ENCODE peak calls at places on chromosome 7, in six cellular contexts. G is OCI-LY7, Z is hepatocyte, C is SK-N-SH, J is MM.1S, V is GM23248. A is an unnamed sample. For H3K9me2 and H3K79me2, the result is how much of the 10 kb centered on the place peaks cover.

GRCh38 chr7:8442295-8442813 is 8.9 kb downstream of the NXPH1 start:
- DNase-seq in G (no peak), Z (no peak), C (no peak), J (no peak), V (no peak), A (no peak)

GRCh38 chr7:78673272-78673671 is 780.2 kb downstream of the MAGI2 start:
- DNase-seq in G (no peak), Z (no peak), C (no peak), J (no peak), V (no peak), A (no peak)

GRCh38 chr7:7650682-7651206 is 10.2 kb downstream of the UMAD1 start:
- DNase-seq in G (no peak), Z (no peak), C (no peak), J (no peak), V (no peak), A (no peak)

GRCh38 chr7:128257458-128257857 is 16.4 kb downstream of the LEP start:
- DNase-seq in G (no peak), Z (no peak), C (no peak), J (no peak), V (no peak), A (no peak)

GRCh38 chr7:148809856-148810255 is 74.2 kb downstream of the EZH2 start:
- DNase-seq in G (no peak), Z (no peak), C (no peak), J (no peak), V (no peak), A (no peak)

GRCh38 chr7:17633099-17633498 is 307.2 kb downstream of the SNX13 start:
- DNase-seq in G (no peak), Z (peak), C (no peak), J (no peak), V (peak), A (no peak)

GRCh38 chr7:158094671-158095256 is 492.9 kb downstream of the PTPRN2 start:
- DNase-seq in G (no peak), Z (no peak), C (no peak), J (no peak), V (no peak), A (no peak)

GRCh38 chr7:44292876-44293560 is 32.4 kb downstream of the CAMK2B start:
- DNase-seq in G (no peak), Z (peak), C (no peak), J (no peak), V (no peak), A (no peak)

GRCh38 chr7:101390901-101391301 is 28.2 kb downstream of the COL26A1 start:
- DNase-seq in G (peak), Z (peak), C (peak), J (peak), V (no peak), A (no peak)

GRCh38 chr7:158353606-158354570 is 233.7 kb downstream of the PTPRN2 start:
- DNase-seq in G (peak), Z (no peak), C (peak), J (peak), V (peak), A (peak)

GRCh38 chr7:16644624-16644986 is 949 bp downstream of the ANKMY2 start:
- DNase-seq in G (peak), Z (peak), C (no peak), J (peak), V (peak), A (peak)

GRCh38 chr7:101817031-101817929 is at the start of gene CUX1:
- DNase-seq in G (peak), Z (peak), C (peak), J (peak), V (peak), A (peak)

GRCh38 chr7:115724400-115725056 is 306.0 kb downstream of the TFEC start:
- DNase-seq in G (no peak), Z (peak), C (no peak), J (no peak), V (no peak), A (no peak)

GRCh38 chr7:12738665-12739064 is 51.2 kb downstream of the ARL4A start:
- DNase-seq in G (no peak), Z (no peak), C (no peak), J (no peak), V (no peak), A (peak)

GRCh38 chr7:18831381-18831901 is 286.0 kb downstream of the TWIST1 start:
- DNase-seq in G (no peak), Z (no peak), C (no peak), J (no peak), V (no peak), A (no peak)

GRCh38 chr7:36448781-36449379 is 59.2 kb downstream of the ANLN start:
- DNase-seq in G (no peak), Z (no peak), C (no peak), J (no peak), V (peak), A (no peak)

GRCh38 chr7:151795168-151795754 is 81.7 kb downstream of the PRKAG2 start:
- DNase-seq in G (no peak), Z (no peak), C (no peak), J (no peak), V (no peak), A (no peak)

GRCh38 chr7:156537006-156537405 is 103.6 kb upstream of the RNF32 start:
- DNase-seq in G (no peak), Z (no peak), C (no peak), J (no peak), V (no peak), A (no peak)

GRCh38 chr7:157673573-157673972 is 336.8 kb downstream of the DNAJB6 start:
- DNase-seq in G (no peak), Z (no peak), C (no peak), J (no peak), V (no peak), A (no peak)

GRCh38 chr7:82319674-82320118 is 123.9 kb downstream of the CACNA2D1 start:
- DNase-seq in G (no peak), Z (peak), C (peak), J (no peak), V (peak), A (no peak)

GRCh38 chr7:17856251-17856650 is 84.0 kb downstream of the SNX13 start:
- DNase-seq in G (no peak), Z (no peak), C (no peak), J (no peak), V (no peak), A (no peak)

GRCh38 chr7:135616136-135616535 is 46.2 kb upstream of the STMP1 start:
- DNase-seq in G (no peak), Z (no peak), C (no peak), J (no peak), V (peak), A (no peak)

GRCh38 chr7:103640031-103640779 is 194.2 kb upstream of the SLC26A5 start:
- DNase-seq in G (no peak), Z (no peak), C (no peak), J (no peak), V (peak), A (no peak)

GRCh38 chr7:135321556-135321955 is 87.9 kb downstream of the STRA8 start:
- DNase-seq in G (no peak), Z (no peak), C (peak), J (no peak), V (peak), A (no peak)

GRCh38 chr7:149329787-149330334 is 67.9 kb downstream of the ZNF783 start:
- DNase-seq in G (no peak), Z (peak), C (no peak), J (no peak), V (no peak), A (no peak)

GRCh38 chr7:157549612-157550299 is 213.0 kb downstream of the DNAJB6 start:
- DNase-seq in G (no peak), Z (no peak), C (no peak), J (no peak), V (no peak), A (no peak)

GRCh38 chr7:117871778-117872538 is 1.3 kb downstream of the CTTNBP2 start:
- DNase-seq in G (no peak), Z (peak), C (peak), J (no peak), V (peak), A (no peak)

GRCh38 chr7:73618538-73618937 is 5.8 kb downstream of the MLXIPL start:
- DNase-seq in G (no peak), Z (no peak), C (no peak), J (no peak), V (no peak), A (no peak)

GRCh38 chr7:133854739-133855138 is 272.4 kb upstream of the LRGUK start:
- DNase-seq in G (peak), Z (peak), C (peak), J (peak), V (peak), A (no peak)

GRCh38 chr7:116569737-116570136 is 44.9 kb downstream of the CAV1 start:
- DNase-seq in G (no peak), Z (no peak), C (no peak), J (no peak), V (peak), A (no peak)

GRCh38 chr7:69448071-69448470 is 150.2 kb upstream of the AUTS2 start:
- DNase-seq in G (no peak), Z (no peak), C (no peak), J (no peak), V (peak), A (no peak)

GRCh38 chr7:54712777-54713176 is 46.2 kb downstream of the SEC61G start:
- DNase-seq in G (no peak), Z (no peak), C (no peak), J (no peak), V (no peak), A (no peak)
- H3K9me2 ChIP-seq in G (under half), Z (under half), C (under half), J (under half), V (under half), A (under half)

GRCh38 chr7:139743967-139744767 is 33.6 kb downstream of the HIPK2 start:
- DNase-seq in G (no peak), Z (no peak), C (no peak), J (no peak), V (no peak), A (no peak)
- H3K79me2 ChIP-seq in G (under half), Z (half or more), C (half or more), J (half or more), V (half or more), A (under half)

GRCh38 chr7:131897016-131897789 is 340.8 kb upstream of the PODXL start:
- DNase-seq in G (no peak), Z (no peak), C (peak), J (no peak), V (peak), A (no peak)
- H3K9me2 ChIP-seq in G (under half), Z (under half), C (under half), J (under half), V (under half), A (under half)

GRCh38 chr7:129438839-129439640 is 4.8 kb downstream of the STRIP2 start:
- DNase-seq in G (no peak), Z (peak), C (no peak), J (no peak), V (peak), A (peak)
- H3K79me2 ChIP-seq in G (under half), Z (under half), C (under half), J (under half), V (under half), A (half or more)

GRCh38 chr7:131896189-131896855 is 339.9 kb upstream of the PODXL start:
- DNase-seq in G (no peak), Z (no peak), C (no peak), J (no peak), V (no peak), A (no peak)

GRCh38 chr7:131900785-131901287 is 344.4 kb upstream of the PODXL start:
- DNase-seq in G (no peak), Z (no peak), C (no peak), J (no peak), V (no peak), A (no peak)

GRCh38 chr7:131899271-131900030 is 343.0 kb upstream of the PODXL start:
- DNase-seq in G (no peak), Z (no peak), C (no peak), J (no peak), V (peak), A (no peak)

GRCh38 chr7:131895541-131896173 is 339.2 kb upstream of the PODXL start:
- DNase-seq in G (no peak), Z (peak), C (no peak), J (no peak), V (peak), A (no peak)

GRCh38 chr7:131897790-131898165 is 341.4 kb upstream of the PODXL start:
- DNase-seq in G (no peak), Z (no peak), C (no peak), J (no peak), V (no peak), A (no peak)
- H3K9me2 ChIP-seq in G (under half), Z (under half), C (under half), J (under half), V (under half), A (under half)

DNA sequence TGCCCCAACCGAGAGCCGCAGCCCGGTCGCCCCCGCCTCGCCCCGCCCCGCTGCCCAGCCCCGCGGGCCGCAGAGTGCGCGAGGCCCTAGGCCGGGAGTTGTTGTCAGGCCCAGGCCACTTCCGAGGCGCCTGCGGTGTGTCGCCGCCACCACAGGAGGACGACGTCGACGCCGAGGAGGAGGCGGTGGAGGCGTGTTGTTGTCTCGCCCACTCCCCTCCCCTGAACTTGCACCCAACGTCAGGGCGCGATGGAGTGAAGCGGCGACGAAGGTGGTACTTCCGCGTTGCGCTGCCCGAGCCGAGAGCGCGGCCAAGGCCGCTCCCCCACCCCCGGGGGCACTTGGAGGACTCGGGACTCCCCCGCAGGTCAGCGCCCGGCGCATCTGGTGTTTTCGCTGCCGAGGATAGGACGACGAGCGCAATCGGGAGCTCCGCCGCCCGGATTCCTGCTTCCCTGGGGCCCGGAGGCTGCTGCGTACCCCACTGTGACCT is at the start of gene CDK13:
- DNase-seq in G (peak), Z (peak), C (peak), J (peak), V (peak), A (peak)
- H3K79me2 ChIP-seq in G (half or more), Z (half or more), C (half or more), J (under half), V (under half), A (half or more)

DNA sequence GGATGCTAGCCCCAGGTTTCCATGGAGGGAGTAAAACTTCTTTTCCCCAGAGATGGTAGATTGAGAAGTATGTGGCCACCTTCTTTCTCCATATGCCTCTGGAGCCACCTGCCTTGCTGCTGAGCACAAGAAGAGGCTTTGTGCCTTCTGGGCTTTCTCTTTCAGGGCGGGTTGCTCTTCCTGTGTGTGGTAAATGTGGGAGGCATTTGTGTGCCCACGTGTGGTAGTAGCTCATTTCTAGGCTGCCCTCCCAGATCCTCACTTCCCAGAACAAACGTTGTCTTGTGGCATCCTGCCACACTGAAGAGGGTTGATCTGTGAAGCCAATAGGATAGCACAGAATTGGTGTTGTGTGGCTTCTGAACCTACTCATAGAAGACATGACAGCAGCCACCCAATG is 342.0 kb upstream of the PODXL start:
- DNase-seq in G (no peak), Z (no peak), C (no peak), J (no peak), V (peak), A (no peak)
- H3K9me2 ChIP-seq in G (under half), Z (under half), C (under half), J (under half), V (under half), A (under half)

GRCh38 chr7:98294326-98294725 is 12.8 kb downstream of the BRI3 start:
- DNase-seq in G (no peak), Z (no peak), C (no peak), J (no peak), V (no peak), A (no peak)
- H3K79me2 ChIP-seq in G (under half), Z (under half), C (half or more), J (under half), V (under half), A (under half)

GRCh38 chr7:86750124-86750523 is 106.4 kb downstream of the GRM3 start:
- DNase-seq in G (no peak), Z (no peak), C (no peak), J (no peak), V (no peak), A (no peak)

GRCh38 chr7:86745019-86745745 is 101.5 kb downstream of the GRM3 start:
- DNase-seq in G (no peak), Z (no peak), C (peak), J (no peak), V (no peak), A (no peak)

GRCh38 chr7:86747698-86748097 is 104.0 kb downstream of the GRM3 start:
- DNase-seq in G (no peak), Z (no peak), C (no peak), J (no peak), V (no peak), A (no peak)

DNA sequence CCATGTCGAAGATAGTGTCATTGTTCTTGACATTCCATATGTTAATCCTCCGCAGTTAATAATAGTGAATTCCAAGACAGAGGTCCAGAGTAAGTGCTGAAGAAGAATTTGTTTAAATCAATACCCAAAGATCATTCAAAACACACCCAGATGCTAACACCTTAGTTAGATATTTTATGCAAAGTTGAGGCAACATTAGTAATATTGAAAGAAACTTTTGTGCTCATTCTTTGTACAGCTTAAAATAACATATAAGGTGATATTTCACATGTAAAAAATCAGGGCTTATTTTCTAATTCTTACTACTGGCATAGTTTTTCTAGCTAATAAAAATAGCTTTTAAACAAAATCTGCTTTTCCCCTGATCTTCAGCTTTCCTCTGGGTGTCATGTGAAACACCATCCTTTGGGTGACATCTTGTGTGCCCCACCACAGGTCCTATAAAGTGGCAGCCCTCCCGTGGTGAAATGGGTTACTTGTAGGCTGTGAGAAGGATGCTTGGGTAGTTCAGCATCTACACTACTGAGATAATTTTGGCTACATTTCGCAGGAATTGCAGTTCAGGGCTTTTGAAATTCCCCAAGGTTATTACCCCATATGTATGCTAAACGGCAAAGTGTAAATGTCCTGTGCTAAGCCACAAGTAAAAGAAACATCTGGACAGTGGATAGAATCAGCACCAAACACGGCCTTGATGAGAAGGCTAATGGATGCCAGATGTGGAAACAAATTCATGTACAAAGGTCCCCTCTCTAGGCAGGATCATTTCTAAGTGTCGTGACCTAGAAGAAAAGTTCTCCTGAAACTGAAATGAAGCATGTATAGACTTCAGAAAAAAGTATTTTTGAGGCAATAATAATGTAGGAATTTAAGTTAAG is 105.4 kb downstream of the GRM3 start:
- DNase-seq in G (no peak), Z (no peak), C (peak), J (no peak), V (no peak), A (no peak)
- H3K9me2 ChIP-seq in G (under half), Z (under half), C (under half), J (under half), V (under half), A (under half)

GRCh38 chr7:99383203-99383602 is 8.7 kb downstream of the ARPC1B start:
- DNase-seq in G (no peak), Z (no peak), C (no peak), J (no peak), V (no peak), A (no peak)

GRCh38 chr7:99383791-99384370 is 9.4 kb downstream of the ARPC1B start:
- DNase-seq in G (no peak), Z (no peak), C (no peak), J (no peak), V (no peak), A (no peak)

GRCh38 chr7:99385564-99385963 is 11.0 kb downstream of the ARPC1B start:
- DNase-seq in G (no peak), Z (no peak), C (no peak), J (no peak), V (no peak), A (no peak)

GRCh38 chr7:99386584-99387238 is 12.2 kb downstream of the ARPC1B start:
- DNase-seq in G (peak), Z (no peak), C (peak), J (peak), V (peak), A (no peak)

DNA sequence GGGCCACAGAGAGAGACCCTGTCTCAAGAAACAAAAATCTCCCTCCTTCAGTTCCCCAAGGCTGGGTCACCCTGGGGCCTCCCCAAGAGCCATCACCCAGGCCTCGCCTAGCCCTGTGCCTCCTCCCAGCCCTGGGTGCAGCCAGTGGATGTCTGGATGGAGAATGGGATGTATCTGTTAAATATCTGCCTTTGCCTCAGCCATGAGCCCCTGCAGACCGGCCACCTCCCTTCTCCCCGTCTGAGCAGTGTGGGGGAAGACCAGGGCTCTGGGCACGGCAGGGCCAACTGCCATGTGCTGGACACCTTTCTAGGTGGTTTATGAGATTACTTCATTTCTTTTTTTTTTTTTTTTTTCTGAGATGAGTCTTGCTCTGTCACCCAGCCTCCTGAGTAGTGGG is 10.0 kb downstream of the ARPC1B start:
- DNase-seq in G (no peak), Z (no peak), C (no peak), J (no peak), V (no peak), A (no peak)
- H3K79me2 ChIP-seq in G (under half), Z (under half), C (half or more), J (under half), V (half or more), A (under half)

A was measured in PC-9.